ENCODE peak calls at places on chromosome 11, in four cellular contexts. O is fibroblast of pulmonary artery, L is prostate gland, D is A549. U is an unnamed sample.
A peak's percentile ranks its signal among the peaks of the same experiment; 100 is the strongest.

GRCh38 chr11:76095891-76096290 is 110.4 kb downstream of the WNT11 start:
- DNase-seq in D (no peak), L (no peak), O (no peak), U (no peak)

GRCh38 chr11:118398797-118399564 is 2.4 kb upstream of the ATP5MG start:
- DNase-seq in O (peak; percentile 23), L (no peak), D (no peak), U (no peak)

GRCh38 chr11:3123761-3124733 is 41.1 kb downstream of the OSBPL5 start:
- DNase-seq in L (peak; percentile 83), O (peak; percentile 96), D (peak; percentile 48), U (peak; percentile 76)

GRCh38 chr11:22194907-22195306 is 2.0 kb downstream of the ANO5 start:
- DNase-seq in D (no peak), L (no peak), O (no peak), U (no peak)

GRCh38 chr11:34238966-34239365 is 118.8 kb downstream of the ABTB2 start:
- DNase-seq in O (peak; percentile 20), D (no peak), L (no peak), U (no peak)

GRCh38 chr11:68381716-68382115 is 69.3 kb downstream of the LRP5 start:
- DNase-seq in O (no peak), L (no peak), D (no peak), U (no peak)

GRCh38 chr11:117201906-117202305 is 2.7 kb downstream of the TAGLN start:
- DNase-seq in D (no peak), O (no peak), L (no peak), U (no peak)

GRCh38 chr11:35145249-35145648 is 6.3 kb downstream of the CD44 start:
- DNase-seq in O (no peak), L (no peak), D (no peak), U (no peak)

GRCh38 chr11:45513806-45514340 is 151.5 kb downstream of the CHST1 start:
- DNase-seq in D (no peak), L (no peak), O (no peak), U (no peak)

GRCh38 chr11:64745219-64745522 is 1.2 kb upstream of the RASGRP2 start:
- DNase-seq in L (no peak), O (no peak), D (no peak), U (no peak)

GRCh38 chr11:13535819-13536218 is 40.0 kb upstream of the PTH start:
- DNase-seq in L (peak; percentile 13), O (peak; percentile 2), D (no peak), U (no peak)

GRCh38 chr11:78224506-78224905 is 35.8 kb downstream of the USP35 start:
- DNase-seq in D (no peak), L (no peak), O (no peak), U (no peak)

GRCh38 chr11:3617990-3618389 is 23.8 kb downstream of the ART5 start:
- DNase-seq in D (no peak), O (no peak), L (no peak), U (no peak)

GRCh38 chr11:46315033-46315738 is 32.1 kb upstream of the DGKZ start:
- DNase-seq in D (peak; percentile 98), O (peak; percentile 80), L (peak; percentile 43), U (peak; percentile 51)

GRCh38 chr11:112961146-112961668 is at the start of gene NCAM1:
- DNase-seq in L (no peak), O (peak; percentile 78), D (peak; percentile 4), U (peak; percentile 20)

GRCh38 chr11:72773291-72773690 is 20.6 kb downstream of the STARD10 start:
- DNase-seq in O (peak; percentile 81), D (no peak), L (no peak), U (no peak)

GRCh38 chr11:72758690-72759389 is 6.6 kb upstream of the ARAP1 start:
- DNase-seq in D (no peak), O (peak; percentile 94), L (no peak), U (no peak)

DNA sequence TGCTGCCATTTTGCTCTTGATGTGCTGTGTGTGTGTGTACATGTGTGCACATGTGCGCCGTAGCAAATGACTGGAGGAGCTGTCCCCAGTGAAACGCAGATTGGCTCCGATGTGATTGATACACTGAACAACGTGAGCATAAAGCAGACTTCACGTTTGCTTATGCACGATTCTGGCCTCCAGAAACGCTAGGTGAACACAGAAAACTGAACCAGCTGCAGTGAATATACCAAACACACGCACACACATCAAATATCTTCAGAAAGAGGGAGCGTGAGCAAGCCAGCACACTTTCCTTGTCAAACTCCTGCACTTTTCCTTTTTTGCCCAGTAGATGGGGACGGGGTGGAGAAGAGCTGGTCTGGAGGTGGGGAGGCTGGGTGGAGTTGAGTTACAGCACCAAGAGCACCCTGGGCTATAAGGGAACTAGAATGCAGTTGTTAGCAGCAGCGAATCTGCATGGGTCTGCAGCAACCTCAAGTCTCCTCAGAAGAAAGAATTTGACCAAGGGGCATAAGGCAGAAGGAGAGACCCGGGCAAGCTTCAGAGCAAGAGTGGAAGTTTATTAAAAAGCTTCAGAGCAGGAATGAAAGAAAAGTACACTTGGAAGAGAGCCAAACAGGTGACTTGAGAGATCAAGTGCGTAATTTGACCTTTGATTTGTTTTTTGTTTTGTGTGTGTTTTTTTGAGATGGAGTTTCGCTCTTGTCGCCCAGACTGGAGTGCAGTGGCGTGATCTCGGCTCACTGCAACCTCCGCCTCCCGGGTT is 77.8 kb upstream of the CADM1 start:
- DNase-seq in L (no peak), D (no peak), O (no peak), U (peak; percentile 2)
- TF ChIP-seq CTCF in L (no peak), D (no peak), O (no peak), U (no peak)

GRCh38 chr11:66589996-66590675 is 2.7 kb downstream of the CCDC87 start:
- DNase-seq in D (no peak), O (no peak), L (no peak), U (no peak)

GRCh38 chr11:66591175-66591574 is 1.7 kb downstream of the CCDC87 start:
- DNase-seq in O (no peak), D (no peak), L (no peak), U (no peak)

GRCh38 chr11:66593303-66593635 is 284 bp downstream of the CCS start:
- DNase-seq in O (no peak), D (no peak), L (no peak), U (no peak)

GRCh38 chr11:66593650-66594049 is 665 bp downstream of the CCS start:
- DNase-seq in O (no peak), D (no peak), L (no peak), U (no peak)

GRCh38 chr11:66592457-66593302 is at the start of the genes CCDC87 and CCS:
- DNase-seq in O (peak; percentile 96), L (peak; percentile 97), D (peak; percentile 100), U (peak; percentile 86)
- TF ChIP-seq CTCF in O (peak; percentile 56), L (peak; percentile 57), D (peak; percentile 68), U (peak; percentile 92)

DNA sequence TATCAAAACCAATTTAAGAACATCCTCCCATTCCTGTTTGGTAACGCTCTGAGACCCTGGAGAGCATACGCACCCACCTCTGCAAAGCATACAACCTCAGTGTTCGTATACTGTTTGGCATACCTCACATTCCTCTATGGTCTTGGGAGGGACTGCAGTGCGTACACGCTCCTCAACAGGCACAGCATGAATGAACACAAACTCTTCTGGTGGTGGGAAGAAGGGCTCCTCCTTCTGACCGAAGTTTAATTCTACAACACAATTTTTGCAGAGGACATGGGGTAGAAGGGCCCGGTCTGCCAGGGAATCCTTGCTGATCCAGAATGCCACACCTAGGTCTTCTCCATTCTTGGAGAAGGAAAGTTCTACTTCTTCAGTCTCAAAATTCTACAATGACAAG is 5.3 kb downstream of the HNRNPUL2 start:
- DNase-seq in O (peak; percentile 48), D (no peak), L (no peak), U (no peak)
- TF ChIP-seq CTCF in O (peak; percentile 12), D (no peak), L (no peak), U (no peak)

DNA sequence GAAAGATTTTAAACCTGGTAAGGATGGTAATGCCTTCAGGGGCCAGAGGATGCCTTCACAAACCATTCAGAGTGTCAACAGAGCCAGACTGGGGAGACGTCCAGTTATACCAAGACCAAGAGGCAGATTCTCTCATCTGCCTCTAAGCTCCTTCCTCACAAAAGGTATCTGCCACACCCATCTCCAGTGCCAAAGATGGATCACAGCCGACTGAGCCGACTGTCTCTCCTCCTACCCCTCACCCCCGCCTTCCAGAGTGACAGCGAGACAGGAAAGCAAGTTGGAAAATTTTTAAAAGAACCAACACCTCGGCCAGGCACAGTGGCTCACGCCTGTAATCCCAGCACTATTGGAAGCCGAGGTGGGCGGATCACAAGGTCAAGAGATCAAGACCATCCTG is 79.1 kb upstream of the AKIP1 start:
- DNase-seq in L (no peak), D (no peak), O (no peak), U (no peak)
- TF ChIP-seq CTCF in L (no peak), D (no peak), O (no peak), U (no peak)

U was measured in Panc1.